ENCODE peak calls at places on chromosomes 7 and 10, in seven cellular contexts. I, B, Z, F, G, O and R are unnamed samples.

GRCh38 chr7:73978681-73979563 is 49.1 kb upstream of the ELN start:
- DNase-seq in I (no peak), B (peak), Z (no peak), F (no peak), G (no peak), O (peak), R (peak)

GRCh38 chr10:71857934-71858890 is 7.2 kb upstream of the PSAP start:
- DNase-seq in I (no peak), B (no peak), Z (no peak), F (no peak), G (no peak), O (peak), R (no peak)

GRCh38 chr7:115217373-115217772 is 295.5 kb downstream of the MDFIC start:
- DNase-seq in I (no peak), B (peak), Z (no peak), F (no peak), G (no peak), O (no peak), R (no peak)

GRCh38 chr10:131514454-131514853 is 202.9 kb upstream of the TCERG1L start:
- DNase-seq in I (no peak), B (no peak), Z (no peak), F (no peak), G (no peak), O (no peak), R (no peak)

GRCh38 chr7:151408839-151409554 is 841 bp downstream of the WDR86 start:
- DNase-seq in I (no peak), B (no peak), Z (no peak), F (no peak), G (no peak), O (no peak), R (no peak)

GRCh38 chr7:135514856-135515255 is 5.0 kb upstream of the CNOT4 start:
- DNase-seq in I (no peak), B (no peak), Z (no peak), F (no peak), G (no peak), O (no peak), R (no peak)

GRCh38 chr7:519974-520458 is 370 bp upstream of the PDGFA start:
- DNase-seq in I (peak), B (peak), Z (no peak), F (peak), G (peak), O (peak), R (peak)

GRCh38 chr10:122251459-122252255 is 19.4 kb upstream of the BTBD16 start:
- DNase-seq in I (no peak), B (no peak), Z (no peak), F (peak), G (no peak), O (no peak), R (no peak)

GRCh38 chr7:127365164-127365956 is 27.1 kb downstream of the ZNF800 start:
- DNase-seq in I (no peak), B (no peak), Z (no peak), F (no peak), G (no peak), O (no peak), R (no peak)

GRCh38 chr7:96973986-96974385 is 31.4 kb upstream of the DLX6 start:
- DNase-seq in I (no peak), B (no peak), Z (no peak), F (peak), G (no peak), O (no peak), R (no peak)

GRCh38 chr10:49183596-49184542 is 4.3 kb downstream of the TMEM273 start:
- DNase-seq in I (no peak), B (peak), Z (no peak), F (no peak), G (no peak), O (no peak), R (no peak)

GRCh38 chr7:36496576-36496975 is 106.9 kb downstream of the ANLN start:
- DNase-seq in I (no peak), B (no peak), Z (no peak), F (no peak), G (no peak), O (no peak), R (no peak)